ENCODE peak calls at places on chromosomes 3 and 15, in ten cellular contexts. N is uterus, D is lung, A is heart right ventricle, S is esophagus muscularis mucosa, B is mucosa of descending colon, E is gastrocnemius medialis, Z is lower lobe of right lung, M is tibial nerve, U is HepG2. Q is an unnamed sample. For H3K4me1, the result is how much of the 10 kb centered on the place peaks cover.

GRCh38 chr3:193875601-193876321 is 260.2 kb upstream of the HES1 start:
- DNase-seq in E (no peak), M (no peak), B (no peak), S (no peak), Z (no peak), U (peak), D (no peak), A (no peak), N (no peak), Q (no peak)

GRCh38 chr15:51299187-51300015 is 39.0 kb downstream of the CYP19A1 start:
- DNase-seq in B (no peak), U (peak), D (no peak), E (no peak), M (no peak), S (no peak), A (no peak), N (no peak), Z (no peak), Q (no peak)

GRCh38 chr3:79724206-79724605 is 43.6 kb downstream of the ROBO1 start:
- DNase-seq in M (no peak), A (no peak), E (no peak), U (peak), D (no peak), B (no peak), S (no peak), N (no peak), Z (no peak), Q (no peak)

GRCh38 chr3:159732172-159733111 is 256.2 kb upstream of the IL12A start:
- DNase-seq in N (no peak), A (no peak), B (no peak), D (peak), S (no peak), E (no peak), Z (no peak), U (no peak), M (no peak), Q (no peak)

GRCh38 chr15:64685230-64685886 is 90.0 kb downstream of the RBPMS2 start:
- DNase-seq in N (no peak), D (no peak), Z (no peak), M (no peak), B (no peak), E (no peak), A (no peak), S (no peak), U (no peak), Q (no peak)

GRCh38 chr15:68418611-68419161 is 13.3 kb downstream of the ITGA11 start:
- DNase-seq in M (no peak), N (peak), B (peak), D (no peak), Z (no peak), U (no peak), S (peak), A (no peak), E (no peak), Q (no peak)

GRCh38 chr15:48721061-48721810 is 75.7 kb upstream of the FBN1 start:
- DNase-seq in Z (no peak), S (no peak), M (no peak), N (no peak), E (no peak), A (no peak), D (no peak), B (no peak), U (no peak), Q (no peak)

GRCh38 chr3:76715426-76715825 is 324.5 kb upstream of the ROBO2 start:
- DNase-seq in B (no peak), N (no peak), U (no peak), S (no peak), A (no peak), Z (no peak), M (no peak), E (no peak), D (no peak), Q (no peak)

GRCh38 chr3:143476965-143477640 is 357.5 kb downstream of the CHST2 start:
- DNase-seq in S (no peak), Z (no peak), E (no peak), A (no peak), B (no peak), D (no peak), N (no peak), M (no peak), U (no peak), Q (no peak)

GRCh38 chr15:99986297-99987118 is 253.3 kb upstream of the LYSMD4 start:
- DNase-seq in A (no peak), Z (peak), M (no peak), B (no peak), S (no peak), D (no peak), E (no peak), N (no peak), U (no peak), Q (no peak)

GRCh38 chr15:85950101-85950500 is 129.6 kb upstream of the AGBL1 start:
- DNase-seq in M (no peak), Z (no peak), D (no peak), U (no peak), E (peak), S (no peak), B (no peak), N (no peak), A (peak), Q (peak)

GRCh38 chr15:59380902-59381610 is 8.4 kb upstream of the MYO1E start:
- DNase-seq in S (no peak), E (no peak), B (no peak), Z (no peak), U (no peak), D (no peak), M (no peak), A (no peak), N (no peak), Q (no peak)

GRCh38 chr15:26686547-26687187 is 86.2 kb downstream of the GABRB3 start:
- DNase-seq in D (no peak), Z (no peak), S (no peak), A (no peak), E (no peak), U (no peak), N (no peak), B (no peak), M (no peak), Q (no peak)

GRCh38 chr15:92714071-92714456 is 58.5 kb upstream of the FAM174B start:
- DNase-seq in B (no peak), S (no peak), Z (no peak), D (no peak), M (no peak), U (no peak), A (no peak), N (no peak), E (no peak), Q (no peak)

GRCh38 chr15:49155834-49156627 is 632 bp upstream of the COPS2 start:
- DNase-seq in A (no peak), Z (no peak), U (peak), S (no peak), N (no peak), E (no peak), B (no peak), D (no peak), M (no peak), Q (no peak)

GRCh38 chr15:85024509-85025336 is 43.1 kb downstream of the PDE8A start:
- DNase-seq in B (no peak), E (no peak), U (peak), Z (no peak), D (no peak), M (no peak), N (no peak), S (no peak), A (no peak), Q (no peak)

GRCh38 chr3:149532463-149533180 is 58.1 kb downstream of the TM4SF4 start:
- DNase-seq in N (no peak), D (no peak), E (no peak), B (no peak), M (no peak), U (no peak), A (no peak), S (no peak), Z (no peak), Q (no peak)

GRCh38 chr3:53412953-53413352 is 65.6 kb upstream of the DCP1A start:
- DNase-seq in A (no peak), M (no peak), D (no peak), U (no peak), Z (no peak), B (no peak), E (no peak), N (no peak), S (no peak), Q (no peak)

GRCh38 chr3:106049876-106050275 is 181.1 kb upstream of the CBLB start:
- DNase-seq in D (no peak), S (no peak), N (no peak), Z (no peak), B (no peak), A (no peak), U (no peak), E (no peak), M (no peak), Q (no peak)

GRCh38 chr3:183253961-183254815 is 1.1 kb downstream of the B3GNT5 start:
- DNase-seq in U (no peak), M (no peak), Z (peak), A (peak), B (peak), E (peak), D (no peak), N (peak), S (no peak), Q (peak)

GRCh38 chr15:48103647-48104046 is 17.1 kb upstream of the SLC24A5 start:
- DNase-seq in U (peak), M (no peak), E (no peak), B (no peak), A (no peak), Z (no peak), D (no peak), N (no peak), S (peak), Q (no peak)

GRCh38 chr3:9779721-9780450 is 10.1 kb upstream of the CAMK1 start:
- DNase-seq in U (no peak), N (no peak), D (peak), Z (peak), S (no peak), A (no peak), M (no peak), E (no peak), B (no peak), Q (no peak)

GRCh38 chr15:90512981-90513380 is 16.7 kb upstream of the CRTC3 start:
- DNase-seq in S (no peak), N (no peak), M (no peak), A (no peak), U (no peak), Z (no peak), B (no peak), E (no peak), D (no peak), Q (no peak)

GRCh38 chr3:23302276-23302675 is 99.1 kb downstream of the UBE2E2 start:
- DNase-seq in A (no peak), U (no peak), E (no peak), M (no peak), B (no peak), D (no peak), N (no peak), S (no peak), Z (no peak), Q (no peak)

GRCh38 chr3:196609343-196609775 is 30.1 kb upstream of the NRROS start:
- DNase-seq in N (peak), A (peak), U (peak), S (peak), Z (peak), E (peak), D (peak), M (peak), B (peak), Q (peak)
- TF ChIP-seq CTCF in N (peak), A (peak), U (peak), S (peak), Z (peak), E (peak), D (peak), M (peak), B (peak), Q (peak)

GRCh38 chr3:122679085-122679466 is 1.6 kb upstream of the PARP14 start:
- DNase-seq in D (peak), U (peak), E (peak), S (peak), B (peak), Z (peak), N (peak), A (peak), M (peak), Q (peak)

GRCh38 chr3:122682016-122682374 is 1.4 kb downstream of the PARP14 start:
- DNase-seq in A (no peak), S (no peak), U (no peak), M (no peak), D (no peak), B (no peak), N (no peak), E (no peak), Z (no peak), Q (no peak)

GRCh38 chr3:122680381-122681293 is at the start of gene PARP14:
- DNase-seq in S (no peak), E (peak), U (peak), M (peak), Z (peak), N (peak), D (peak), A (peak), B (peak), Q (peak)

GRCh38 chr3:122679467-122680291 is 960 bp upstream of the PARP14 start:
- DNase-seq in A (peak), E (no peak), M (no peak), D (no peak), Z (no peak), S (no peak), N (peak), U (no peak), B (peak), Q (peak)

GRCh38 chr3:122681294-122682015 is 816 bp downstream of the PARP14 start:
- DNase-seq in B (peak), A (no peak), M (no peak), S (no peak), D (no peak), Z (no peak), U (no peak), N (no peak), E (no peak), Q (no peak)
- H3K4me1 ChIP-seq in B (under half), A (under half), M (under half), S (under half), D (under half), Z (half or more), U (under half), N (under half), E (under half), Q (under half)

GRCh38 chr15:80619677-80620076 is 75.4 kb upstream of the ABHD17C start:
- DNase-seq in E (no peak), M (no peak), N (no peak), D (no peak), U (peak), B (no peak), A (no peak), Z (no peak), S (peak), Q (no peak)
- TF ChIP-seq CTCF in E (peak), M (no peak), N (no peak), D (no peak), U (no peak), B (no peak), A (no peak), Z (peak), S (peak), Q (peak)

DNA sequence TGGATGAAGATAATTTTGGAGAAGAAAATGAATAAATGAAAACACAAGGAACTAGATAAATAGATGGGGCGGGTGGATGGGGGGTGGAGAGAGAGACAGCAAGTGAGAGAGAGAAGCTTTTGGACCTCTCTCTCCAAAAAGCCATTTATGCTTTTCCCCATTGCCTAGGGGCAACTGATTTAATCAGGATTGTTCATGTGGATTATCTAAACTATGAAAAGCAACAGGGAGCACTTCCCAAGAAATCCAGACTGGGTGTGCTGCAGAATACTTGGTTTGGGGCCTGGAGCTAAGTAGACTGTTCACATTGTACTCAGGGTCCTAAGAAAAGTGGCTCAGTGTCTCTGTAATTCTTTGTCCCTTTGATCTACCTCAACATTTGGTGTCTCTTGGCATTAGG is 367.0 kb downstream of the TIGIT start:
- DNase-seq in S (no peak), E (no peak), D (no peak), M (no peak), B (no peak), U (no peak), Z (no peak), N (no peak), A (no peak), Q (no peak)
- H3K4me1 ChIP-seq in S (under half), E (under half), D (under half), M (under half), B (under half), U (under half), Z (under half), N (under half), A (under half), Q (under half)

Q was measured in psoas muscle.